ENCODE peak calls at places on chromosomes 1 and 21, in ten cellular contexts. M is CD4-positive, CD25-positive, alpha-beta regulatory T cell; P is esophagus squamous epithelium; I is psoas muscle; J is BJ; X is stomach; E is NB4; A is astrocyte of the spinal cord; V is mammary epithelial cell; K is GM23338. U is an unnamed sample.

GRCh38 chr1:34929497-34929852 is at the start of gene DLGAP3:
- DNase-seq in M (no peak), P (no peak), I (no peak), J (no peak), X (no peak), E (no peak), A (no peak), V (no peak), K (peak; percentile 70), U (no peak)

GRCh38 chr1:180907313-180908055 is 5.2 kb upstream of the KIAA1614 start:
- DNase-seq in M (no peak), P (no peak), I (no peak), J (no peak), X (peak; percentile 10), E (no peak), A (no peak), V (no peak), K (no peak), U (no peak)

GRCh38 chr1:5644281-5645134 is 347.7 kb downstream of the NPHP4 start:
- DNase-seq in M (no peak), P (no peak), I (no peak), J (no peak), X (peak; percentile 10), E (no peak), A (no peak), V (no peak), K (no peak), U (no peak)

GRCh38 chr1:179955318-179955638 is 668 bp downstream of the CEP350 start:
- DNase-seq in M (no peak), P (no peak), I (no peak), J (no peak), X (no peak), E (no peak), A (no peak), V (peak; percentile 68), K (no peak), U (no peak)

GRCh38 chr1:62247391-62248168 is 52.9 kb downstream of the L1TD1 start:
- DNase-seq in M (no peak), P (no peak), I (no peak), J (no peak), X (no peak), E (no peak), A (no peak), V (no peak), K (peak; percentile 66), U (no peak)

GRCh38 chr1:215523128-215523861 is 43.8 kb upstream of the KCTD3 start:
- DNase-seq in M (no peak), P (no peak), I (no peak), J (no peak), X (no peak), E (no peak), A (peak; percentile 25), V (no peak), K (peak; percentile 30), U (no peak)

GRCh38 chr1:56204206-56204605 is 375.2 kb downstream of the PLPP3 start:
- DNase-seq in M (no peak), P (no peak), I (no peak), J (no peak), X (no peak), E (no peak), A (no peak), V (no peak), K (no peak), U (no peak)

GRCh38 chr1:221939598-221939997 is 197.7 kb upstream of the DUSP10 start:
- DNase-seq in M (no peak), P (no peak), I (no peak), J (no peak), X (no peak), E (peak; percentile 16), A (no peak), V (no peak), K (no peak), U (peak; percentile 30)

GRCh38 chr1:245153081-245153644 is 1.6 kb upstream of the KIF26B start:
- DNase-seq in M (peak; percentile 73), P (no peak), I (peak; percentile 30), J (no peak), X (peak; percentile 60), E (peak; percentile 84), A (peak; percentile 90), V (peak; percentile 65), K (peak; percentile 93), U (peak; percentile 69)

GRCh38 chr1:154969741-154970452 is 650 bp downstream of the SHC1 start:
- DNase-seq in M (no peak), P (no peak), I (peak; percentile 46), J (no peak), X (no peak), E (no peak), A (no peak), V (no peak), K (no peak), U (no peak)

GRCh38 chr1:28766532-28767183 is 29.9 kb downstream of the YTHDF2 start:
- DNase-seq in M (no peak), P (no peak), I (no peak), J (no peak), X (no peak), E (no peak), A (no peak), V (no peak), K (no peak), U (no peak)

GRCh38 chr1:198906739-198907422 is 268.0 kb downstream of the PTPRC start:
- DNase-seq in M (no peak), P (no peak), I (no peak), J (no peak), X (no peak), E (no peak), A (no peak), V (no peak), K (no peak), U (no peak)

GRCh38 chr21:37758997-37759396 is 157.3 kb downstream of the KCNJ6 start:
- DNase-seq in M (no peak), P (no peak), I (no peak), J (no peak), X (peak; percentile 51), E (peak; percentile 40), A (peak; percentile 50), V (peak; percentile 37), K (peak; percentile 86), U (peak; percentile 11)

GRCh38 chr1:53197301-53198205 is 929 bp downstream of the CPT2 start:
- DNase-seq in M (peak; percentile 17), P (no peak), I (no peak), J (no peak), X (no peak), E (peak; percentile 52), A (no peak), V (no peak), K (no peak), U (no peak)

GRCh38 chr1:75472971-75473603 is 137.8 kb downstream of the SLC44A5 start:
- DNase-seq in M (no peak), P (no peak), I (no peak), J (no peak), X (no peak), E (no peak), A (no peak), V (no peak), K (no peak), U (no peak)

GRCh38 chr1:78892251-78892650 is 114.3 kb downstream of the ADGRL4 start:
- DNase-seq in M (no peak), P (no peak), I (no peak), J (peak; percentile 16), X (no peak), E (no peak), A (peak; percentile 14), V (peak; percentile 8), K (no peak), U (no peak)

GRCh38 chr1:30856260-30856790 is 52.2 kb downstream of the SDC3 start:
- DNase-seq in M (no peak), P (no peak), I (no peak), J (no peak), X (peak; percentile 27), E (no peak), A (peak; percentile 42), V (no peak), K (peak; percentile 44), U (no peak)

GRCh38 chr1:36721261-36721660 is 238.5 kb upstream of the CSF3R start:
- DNase-seq in M (no peak), P (no peak), I (no peak), J (no peak), X (no peak), E (no peak), A (no peak), V (no peak), K (no peak), U (no peak)

DNA sequence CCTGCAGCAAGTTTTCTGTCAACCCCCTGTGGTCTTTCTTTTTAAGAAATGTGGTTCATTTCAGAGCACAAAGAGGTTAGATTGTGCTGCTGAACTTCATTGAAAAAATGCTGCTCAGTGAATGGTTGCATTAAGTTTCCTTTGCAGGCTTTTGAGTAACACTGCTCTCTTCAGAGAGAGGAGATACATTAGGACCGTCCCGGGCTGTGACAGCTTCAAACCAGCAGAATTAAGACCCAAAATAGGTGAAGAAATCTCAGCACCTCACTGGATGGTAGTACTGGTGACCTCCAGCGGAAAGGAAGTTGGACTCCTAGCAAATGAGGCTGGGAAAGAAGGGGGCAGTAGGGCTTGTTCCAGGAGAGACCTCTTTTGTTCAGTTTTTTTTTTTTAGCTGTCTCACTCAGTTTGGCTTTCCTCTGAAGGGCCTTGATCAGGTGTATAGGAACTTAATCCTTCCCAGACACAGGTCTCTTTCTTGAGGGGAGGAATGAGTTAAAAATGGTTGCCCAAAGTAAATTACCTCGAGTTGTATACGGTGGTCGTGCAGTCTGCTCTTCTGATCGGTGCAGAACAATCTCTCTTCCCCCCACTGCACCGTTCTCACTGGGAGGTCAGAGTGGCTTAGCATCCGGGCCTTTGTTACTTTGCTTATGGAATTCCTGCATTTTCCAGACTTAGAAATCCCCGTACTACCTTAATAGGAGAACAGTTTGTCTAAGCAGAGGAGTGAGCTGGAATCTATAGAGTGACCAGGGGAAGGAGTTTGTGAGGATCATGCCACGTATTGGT is 81.0 kb downstream of the NDUFS5 start:
- DNase-seq in M (no peak), P (no peak), I (no peak), J (no peak), X (no peak), E (no peak), A (no peak), V (no peak), K (peak; percentile 64), U (peak; percentile 52)
- H3K4me3 ChIP-seq in M (no peak overlapping the region), P (peak overlapping the region; percentile 81), I (peak overlapping the region; percentile 80), J (peak overlapping the region; percentile 79), X (peak overlapping the region; percentile 81), E (no peak overlapping the region), A (peak overlapping the region; percentile 84), V (peak overlapping the region; percentile 76), K (peak overlapping the region; percentile 80), U (peak overlapping the region; percentile 66)

GRCh38 chr1:156814571-156815260 is 1.9 kb downstream of the SH2D2A start:
- DNase-seq in M (peak; percentile 29), P (no peak), I (no peak), J (no peak), X (no peak), E (no peak), A (no peak), V (no peak), K (no peak), U (no peak)
- H3K4me3 ChIP-seq in M (peak overlapping the region; percentile 85), P (no peak overlapping the region), I (peak overlapping the region; percentile 66), J (no peak overlapping the region), X (peak overlapping the region; percentile 48), E (no peak overlapping the region), A (no peak overlapping the region), V (no peak overlapping the region), K (peak overlapping the region; percentile 64), U (no peak overlapping the region)

GRCh38 chr1:210293191-210293607 is 35.5 kb upstream of the HHAT start:
- DNase-seq in M (no peak), P (no peak), I (peak; percentile 58), J (peak; percentile 84), X (peak; percentile 53), E (no peak), A (peak; percentile 88), V (no peak), K (no peak), U (no peak)
- H3K4me3 ChIP-seq in M (no peak overlapping the region), P (peak overlapping the region; percentile 52), I (peak overlapping the region; percentile 69), J (no peak overlapping the region), X (peak overlapping the region; percentile 50), E (no peak overlapping the region), A (no peak overlapping the region), V (no peak overlapping the region), K (peak overlapping the region; percentile 79), U (no peak overlapping the region)

GRCh38 chr1:234231061-234231892 is 142.0 kb upstream of the COA6 start:
- DNase-seq in M (no peak), P (no peak), I (no peak), J (no peak), X (no peak), E (peak; percentile 8), A (no peak), V (no peak), K (peak; percentile 76), U (peak; percentile 16)
- H3K4me3 ChIP-seq in M (no peak overlapping the region), P (no peak overlapping the region), I (no peak overlapping the region), J (no peak overlapping the region), X (no peak overlapping the region), E (no peak overlapping the region), A (no peak overlapping the region), V (no peak overlapping the region), K (no peak overlapping the region), U (peak overlapping the region; percentile 45)

U was measured in Jurkat, Clone E6-1.